ENCODE peak calls at places on chromosomes 4 and X, in four cellular contexts. One of them, this sample, is unnamed.

GRCh38 chr4:8191136-8191747 is 7.8 kb upstream of the SH3TC1 start:
- DNase-seq in SK-N-SH: no peak
- DNase-seq in H1: no peak
- DNase-seq in HCT116: peak; percentile 69
- DNase-seq in this sample: no peak

GRCh38 chr4:184103755-184104367 is 113.8 kb downstream of the ENPP6 start:
- DNase-seq in HCT116: no peak
- DNase-seq in H1: no peak
- DNase-seq in SK-N-SH: peak; percentile 63
- DNase-seq in this sample: peak; percentile 38

GRCh38 chr4:5708171-5708828 is at the start of gene EVC2:
- DNase-seq in H1: no peak
- DNase-seq in SK-N-SH: peak; percentile 58
- DNase-seq in HCT116: no peak
- DNase-seq in this sample: peak; percentile 33

GRCh38 chr4:38803833-38804653 is 548 bp downstream of the TLR1 start:
- DNase-seq in HCT116: no peak
- DNase-seq in H1: no peak
- DNase-seq in SK-N-SH: no peak
- DNase-seq in this sample: no peak

GRCh38 chr4:2482693-2483092 is 13.8 kb downstream of the RNF4 start:
- DNase-seq in SK-N-SH: no peak
- DNase-seq in H1: no peak
- DNase-seq in HCT116: no peak
- DNase-seq in this sample: no peak

GRCh38 chr4:121764702-121765367 is at the start of gene SMIM43:
- DNase-seq in SK-N-SH: peak; percentile 32
- DNase-seq in H1: no peak
- DNase-seq in HCT116: no peak
- DNase-seq in this sample: peak; percentile 13

GRCh38 chrX:97119474-97120109 is 235.9 kb downstream of the RPA4 start:
- DNase-seq in SK-N-SH: no peak
- DNase-seq in HCT116: no peak
- DNase-seq in H1: no peak
- DNase-seq in this sample: no peak

GRCh38 chr4:187470061-187470460 is 525.5 kb upstream of the ZFP42 start:
- DNase-seq in SK-N-SH: no peak
- DNase-seq in HCT116: no peak
- DNase-seq in H1: no peak
- DNase-seq in this sample: no peak

GRCh38 chr4:141807073-141807472 is 170.7 kb downstream of the IL15 start:
- DNase-seq in HCT116: no peak
- DNase-seq in H1: no peak
- DNase-seq in SK-N-SH: no peak
- DNase-seq in this sample: no peak

GRCh38 chr4:22670953-22671352 is 21.8 kb upstream of the GBA3 start:
- DNase-seq in SK-N-SH: no peak
- DNase-seq in HCT116: no peak
- DNase-seq in H1: no peak
- DNase-seq in this sample: no peak

GRCh38 chr4:123299212-123299651 is 97.4 kb upstream of the SPRY1 start:
- DNase-seq in SK-N-SH: no peak
- DNase-seq in H1: no peak
- DNase-seq in HCT116: no peak
- DNase-seq in this sample: no peak

GRCh38 chr4:52946811-52947210 is 84.7 kb downstream of the RASL11B start:
- DNase-seq in HCT116: no peak
- DNase-seq in SK-N-SH: no peak
- DNase-seq in H1: no peak
- DNase-seq in this sample: no peak

GRCh38 chrX:41482153-41482850 is 35.2 kb downstream of the NYX start:
- DNase-seq in HCT116: no peak
- DNase-seq in H1: no peak
- DNase-seq in SK-N-SH: no peak
- DNase-seq in this sample: no peak

GRCh38 chr4:335515-335914 is 2.1 kb upstream of the ZNF141 start:
- DNase-seq in HCT116: no peak
- DNase-seq in H1: no peak
- DNase-seq in SK-N-SH: no peak
- DNase-seq in this sample: no peak

GRCh38 chr4:52202251-52202779 is 151.2 kb downstream of the SPATA18 start:
- DNase-seq in SK-N-SH: no peak
- DNase-seq in H1: no peak
- DNase-seq in HCT116: no peak
- DNase-seq in this sample: peak; percentile 46

GRCh38 chr4:55768291-55768690 is 51.3 kb upstream of the EXOC1L start:
- DNase-seq in H1: peak; percentile 15
- DNase-seq in SK-N-SH: no peak
- DNase-seq in HCT116: no peak
- DNase-seq in this sample: peak; percentile 77

GRCh38 chrX:68846536-68846935 is 17.7 kb downstream of the EFNB1 start:
- DNase-seq in HCT116: no peak
- DNase-seq in H1: peak; percentile 63
- DNase-seq in SK-N-SH: no peak
- DNase-seq in this sample: peak; percentile 87

GRCh38 chr4:180655886-180656285 is 1587.3 kb upstream of the TENM3 start:
- DNase-seq in HCT116: no peak
- DNase-seq in H1: no peak
- DNase-seq in SK-N-SH: no peak
- DNase-seq in this sample: no peak

GRCh38 chr4:88225216-88226107 is 58.9 kb downstream of the PPM1K start:
- DNase-seq in H1: no peak
- DNase-seq in SK-N-SH: no peak
- DNase-seq in HCT116: no peak
- DNase-seq in this sample: no peak

GRCh38 chr4:8227201-8227770 is 28.2 kb downstream of the SH3TC1 start:
- DNase-seq in H1: no peak
- DNase-seq in SK-N-SH: no peak
- DNase-seq in HCT116: no peak
- DNase-seq in this sample: no peak

GRCh38 chr4:122377352-122377751 is 1.5 kb upstream of the ADAD1 start:
- DNase-seq in H1: no peak
- DNase-seq in SK-N-SH: no peak
- DNase-seq in HCT116: no peak
- DNase-seq in this sample: no peak

GRCh38 chr4:17981063-17981462 is 40.5 kb downstream of the LCORL start:
- DNase-seq in HCT116: no peak
- DNase-seq in H1: no peak
- DNase-seq in SK-N-SH: no peak
- DNase-seq in this sample: no peak

GRCh38 chr4:158610790-158611189 is 60.9 kb downstream of the C4orf46 start:
- DNase-seq in H1: no peak
- DNase-seq in HCT116: no peak
- DNase-seq in SK-N-SH: no peak
- DNase-seq in this sample: no peak

GRCh38 chr4:10102981-10103330 is 13.6 kb downstream of the WDR1 start:
- DNase-seq in H1: no peak
- DNase-seq in SK-N-SH: no peak
- DNase-seq in HCT116: no peak
- DNase-seq in this sample: no peak

GRCh38 chr4:72875545-72875944 is 194.0 kb downstream of the COX18 start:
- DNase-seq in H1: no peak
- DNase-seq in HCT116: no peak
- DNase-seq in SK-N-SH: no peak
- DNase-seq in this sample: no peak

GRCh38 chr4:182179105-182179504 is 64.1 kb upstream of the TENM3 start:
- DNase-seq in HCT116: no peak
- DNase-seq in H1: no peak
- DNase-seq in SK-N-SH: peak; percentile 45
- DNase-seq in this sample: peak; percentile 18

GRCh38 chr4:24533364-24533763 is 51.0 kb downstream of the DHX15 start:
- DNase-seq in SK-N-SH: no peak
- DNase-seq in H1: no peak
- DNase-seq in HCT116: no peak
- DNase-seq in this sample: no peak

GRCh38 chr4:120773641-120774040 is 148.9 kb downstream of the PRDM5 start:
- DNase-seq in HCT116: no peak
- DNase-seq in H1: no peak
- DNase-seq in SK-N-SH: no peak
- DNase-seq in this sample: no peak

GRCh38 chr4:168514249-168514852 is 17.5 kb downstream of the PALLD start:
- DNase-seq in HCT116: no peak
- DNase-seq in SK-N-SH: peak; percentile 22
- DNase-seq in H1: no peak
- DNase-seq in this sample: no peak

GRCh38 chr4:174119051-174119450 is 164.4 kb downstream of the FBXO8 start:
- DNase-seq in SK-N-SH: peak; percentile 39
- DNase-seq in HCT116: no peak
- DNase-seq in H1: no peak
- DNase-seq in this sample: no peak

GRCh38 chr4:2051086-2051485 is 8.0 kb upstream of the NAT8L start:
- DNase-seq in SK-N-SH: no peak
- DNase-seq in HCT116: no peak
- DNase-seq in H1: no peak
- DNase-seq in this sample: no peak

GRCh38 chr4:33340168-33340567 is 2620.0 kb downstream of the PCDH7 start:
- DNase-seq in H1: no peak
- DNase-seq in HCT116: no peak
- DNase-seq in SK-N-SH: no peak
- DNase-seq in this sample: no peak
- TF ChIP-seq YY1 in H1: no peak
- TF ChIP-seq YY1 in HCT116: no peak
- TF ChIP-seq YY1 in SK-N-SH: no peak
- TF ChIP-seq YY1 in this sample: no peak

DNA sequence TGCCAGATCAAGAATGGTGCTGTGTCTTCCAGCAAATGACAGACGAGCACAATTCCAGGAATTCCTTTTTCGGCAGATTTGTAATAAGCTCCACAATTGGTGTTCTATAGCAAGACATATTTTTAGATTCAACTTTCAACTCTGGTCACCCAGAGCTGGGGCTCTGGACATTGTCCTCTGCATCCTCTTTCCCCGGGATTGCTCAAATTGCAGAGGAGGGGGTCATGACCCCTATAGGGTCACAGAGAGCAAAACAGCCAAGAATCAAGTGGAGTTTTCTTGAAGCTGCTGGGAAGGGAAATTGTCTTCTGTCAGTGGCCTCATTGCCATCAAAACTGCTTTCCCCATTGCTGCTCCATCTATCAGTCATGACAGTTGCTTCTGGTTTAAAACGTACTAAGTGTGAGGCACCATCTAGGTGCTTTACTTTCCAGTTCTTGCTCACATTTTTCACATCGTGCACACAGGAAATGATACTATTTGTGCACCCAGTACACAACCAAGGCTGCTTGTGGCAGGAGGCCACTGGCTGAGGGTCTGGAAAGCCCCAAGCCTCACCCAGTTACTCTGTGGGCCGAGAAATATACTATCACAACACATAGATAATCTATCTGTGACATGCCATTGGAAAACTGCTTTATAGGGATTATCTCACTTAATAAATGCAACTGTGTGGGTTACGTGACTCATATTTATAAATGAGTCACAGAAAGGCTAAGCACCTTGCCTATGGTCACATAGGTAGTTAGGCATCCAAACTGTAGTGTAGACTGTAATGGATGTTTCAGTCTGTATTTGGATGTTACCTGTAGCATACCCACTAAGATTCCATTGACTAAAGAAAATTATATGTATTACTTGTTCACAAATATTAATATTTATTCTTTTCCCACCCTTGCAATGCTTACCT is 91.7 kb upstream of the PHOX2B start:
- DNase-seq in HCT116: no peak
- DNase-seq in SK-N-SH: no peak
- DNase-seq in H1: no peak
- DNase-seq in this sample: no peak
- TF ChIP-seq YY1 in HCT116: no peak
- TF ChIP-seq YY1 in SK-N-SH: no peak
- TF ChIP-seq YY1 in H1: no peak
- TF ChIP-seq YY1 in this sample: no peak

GRCh38 chrX:108186811-108187210 is 95.2 kb downstream of the ATG4A start:
- DNase-seq in HCT116: peak; percentile 46
- DNase-seq in SK-N-SH: no peak
- DNase-seq in H1: no peak
- DNase-seq in this sample: no peak
- TF ChIP-seq YY1 in HCT116: no peak
- TF ChIP-seq YY1 in SK-N-SH: no peak
- TF ChIP-seq YY1 in H1: no peak
- TF ChIP-seq YY1 in this sample: no peak

GRCh38 chr4:153522800-153523089 is 56.6 kb downstream of the TMEM131L start:
- DNase-seq in HCT116: no peak
- DNase-seq in H1: no peak
- DNase-seq in SK-N-SH: no peak
- DNase-seq in this sample: no peak
- TF ChIP-seq YY1 in HCT116: no peak
- TF ChIP-seq YY1 in H1: no peak
- TF ChIP-seq YY1 in SK-N-SH: no peak
- TF ChIP-seq YY1 in this sample: no peak

GRCh38 chr4:27018910-27019309 is 158.3 kb downstream of the STIM2 start:
- DNase-seq in H1: no peak
- DNase-seq in SK-N-SH: no peak
- DNase-seq in HCT116: no peak
- DNase-seq in this sample: no peak
- TF ChIP-seq YY1 in H1: no peak
- TF ChIP-seq YY1 in SK-N-SH: no peak
- TF ChIP-seq YY1 in HCT116: no peak
- TF ChIP-seq YY1 in this sample: no peak

GRCh38 chr4:14559641-14560040 is 442.6 kb upstream of the CPEB2 start:
- DNase-seq in H1: no peak
- DNase-seq in HCT116: no peak
- DNase-seq in SK-N-SH: no peak
- DNase-seq in this sample: no peak
- TF ChIP-seq YY1 in H1: no peak
- TF ChIP-seq YY1 in HCT116: no peak
- TF ChIP-seq YY1 in SK-N-SH: no peak
- TF ChIP-seq YY1 in this sample: no peak

GRCh38 chrX:130082244-130083106 is 27.8 kb downstream of the ELF4 start:
- DNase-seq in HCT116: no peak
- DNase-seq in H1: no peak
- DNase-seq in SK-N-SH: no peak
- DNase-seq in this sample: no peak
- TF ChIP-seq YY1 in HCT116: no peak
- TF ChIP-seq YY1 in H1: no peak
- TF ChIP-seq YY1 in SK-N-SH: no peak
- TF ChIP-seq YY1 in this sample: no peak

GRCh38 chrX:24189490-24189889 is 40.0 kb downstream of the ZFX start:
- DNase-seq in HCT116: no peak
- DNase-seq in H1: no peak
- DNase-seq in SK-N-SH: no peak
- DNase-seq in this sample: no peak

GRCh38 chrX:24196509-24196908 is 47.0 kb downstream of the ZFX start:
- DNase-seq in H1: no peak
- DNase-seq in SK-N-SH: no peak
- DNase-seq in HCT116: no peak
- DNase-seq in this sample: no peak

GRCh38 chrX:24186483-24186882 is 37.0 kb downstream of the ZFX start:
- DNase-seq in SK-N-SH: no peak
- DNase-seq in HCT116: no peak
- DNase-seq in H1: no peak
- DNase-seq in this sample: no peak

GRCh38 chrX:24186986-24187385 is 37.5 kb downstream of the ZFX start:
- DNase-seq in SK-N-SH: no peak
- DNase-seq in H1: no peak
- DNase-seq in HCT116: no peak
- DNase-seq in this sample: no peak

GRCh38 chrX:24190500-24191156 is 41.1 kb downstream of the ZFX start:
- DNase-seq in SK-N-SH: no peak
- DNase-seq in H1: no peak
- DNase-seq in HCT116: no peak
- DNase-seq in this sample: no peak
- TF ChIP-seq YY1 in SK-N-SH: no peak
- TF ChIP-seq YY1 in H1: no peak
- TF ChIP-seq YY1 in HCT116: no peak
- TF ChIP-seq YY1 in this sample: no peak

This sample was measured in NT2/D1.